ENCODE peak calls at places on chromosomes 5 and 9, in eight cellular contexts. N, D, T, Q, V, S, Z and Y are unnamed samples.

GRCh38 chr5:151692312-151692711 is 5.6 kb upstream of the SPARC start:
- DNase-seq in D (no peak), V (no peak), Z (no peak), N (no peak), T (no peak), S (no peak), Q (no peak), Y (no peak)

GRCh38 chr5:154415114-154415513 is 30.7 kb upstream of the SAP30L start:
- DNase-seq in T (no peak), Q (no peak), Z (no peak), D (no peak), V (no peak), S (no peak), N (no peak), Y (no peak)

GRCh38 chr5:138024117-138024516 is 8.8 kb downstream of the FAM13B start:
- DNase-seq in Z (no peak), T (no peak), S (peak; percentile 18), N (no peak), Q (no peak), D (no peak), V (no peak), Y (no peak)

GRCh38 chr5:39850291-39850690 is 425.5 kb upstream of the DAB2 start:
- DNase-seq in Q (no peak), N (no peak), V (no peak), T (no peak), Z (no peak), S (no peak), D (no peak), Y (no peak)

GRCh38 chr5:96426831-96427230 is 6.2 kb downstream of the PCSK1 start:
- DNase-seq in Z (no peak), V (no peak), D (no peak), N (no peak), T (no peak), Q (no peak), S (no peak), Y (no peak)

GRCh38 chr5:90645024-90645610 is 86.5 kb downstream of the ADGRV1 start:
- DNase-seq in T (no peak), Z (peak; percentile 37), D (peak; percentile 79), S (peak; percentile 27), N (peak; percentile 7), V (no peak), Q (no peak), Y (no peak)

GRCh38 chr5:180175015-180175431 is 34.0 kb downstream of the RASGEF1C start:
- DNase-seq in V (no peak), D (no peak), N (no peak), Q (no peak), Z (no peak), S (no peak), T (peak; percentile 10), Y (no peak)

GRCh38 chr5:17005087-17005828 is 69.2 kb upstream of the MYO10 start:
- DNase-seq in Q (no peak), N (no peak), S (no peak), V (no peak), T (no peak), D (no peak), Z (no peak), Y (no peak)

GRCh38 chr5:140240987-140241706 is 61.8 kb downstream of the PFDN1 start:
- DNase-seq in Z (peak; percentile 79), T (peak; percentile 92), D (peak; percentile 90), Q (peak; percentile 94), N (peak; percentile 77), S (peak; percentile 97), V (peak; percentile 65), Y (peak; percentile 74)

GRCh38 chr9:82284758-82285157 is 296.2 kb downstream of the SPATA31D1 start:
- DNase-seq in S (peak; percentile 13), Z (no peak), D (no peak), Q (no peak), T (no peak), V (no peak), N (no peak), Y (no peak)

GRCh38 chr5:134371834-134372340 is 518 bp downstream of the UBE2B start:
- DNase-seq in V (peak; percentile 29), D (peak; percentile 77), Q (peak; percentile 55), S (peak; percentile 28), N (peak; percentile 64), T (peak; percentile 77), Z (peak; percentile 56), Y (peak; percentile 64)

GRCh38 chr9:95091574-95091970 is 225.9 kb downstream of the FANCC start:
- DNase-seq in T (no peak), Q (no peak), D (no peak), N (peak; percentile 30), Z (no peak), V (no peak), S (peak; percentile 58), Y (no peak)

GRCh38 chr9:72315089-72315509 is 49.9 kb downstream of the ZFAND5 start:
- DNase-seq in D (peak; percentile 27), S (peak; percentile 90), N (peak; percentile 59), T (peak; percentile 68), Z (no peak), Q (peak; percentile 47), V (no peak), Y (no peak)

GRCh38 chr5:133047404-133047803 is 4.4 kb upstream of the HSPA4 start:
- DNase-seq in Z (no peak), Q (no peak), V (no peak), S (no peak), D (no peak), N (no peak), T (no peak), Y (no peak)

GRCh38 chr9:106707291-106707690 is 155.7 kb upstream of the ZNF462 start:
- DNase-seq in Z (no peak), Q (no peak), N (no peak), D (no peak), S (peak; percentile 5), V (no peak), T (no peak), Y (no peak)

GRCh38 chr5:133742370-133743036 is 130.2 kb upstream of the FSTL4 start:
- DNase-seq in Z (no peak), N (peak; percentile 32), T (no peak), Q (no peak), D (no peak), S (no peak), V (no peak), Y (no peak)

GRCh38 chr5:6831678-6832077 is 118.4 kb downstream of the TENT4A start:
- DNase-seq in D (no peak), T (no peak), Q (no peak), V (no peak), N (no peak), Z (no peak), S (no peak), Y (no peak)

GRCh38 chr5:154107010-154107409 is 68.2 kb downstream of the MFAP3 start:
- DNase-seq in Z (no peak), V (no peak), D (no peak), T (no peak), Q (no peak), S (no peak), N (no peak), Y (no peak)

GRCh38 chr9:132154925-132155324 is 6.9 kb upstream of the NTNG2 start:
- DNase-seq in Z (no peak), S (no peak), V (no peak), T (no peak), N (no peak), D (peak; percentile 65), Q (no peak), Y (no peak)

GRCh38 chr5:1850324-1851154 is 32.2 kb downstream of the IRX4 start:
- DNase-seq in Q (no peak), T (no peak), S (no peak), V (no peak), D (no peak), N (no peak), Z (no peak), Y (no peak)

GRCh38 chr5:15904894-15905805 is 274.4 kb downstream of the MARCHF11 start:
- DNase-seq in Z (no peak), T (no peak), D (no peak), Q (no peak), V (no peak), N (no peak), S (peak; percentile 28), Y (no peak)

GRCh38 chr5:1442222-1443144 is 2.8 kb downstream of the SLC6A3 start:
- DNase-seq in Z (no peak), D (no peak), S (no peak), N (no peak), V (no peak), Q (no peak), T (no peak), Y (no peak)

GRCh38 chr5:136424835-136425694 is 59.7 kb upstream of the TRPC7 start:
- DNase-seq in V (no peak), Q (peak; percentile 42), S (peak; percentile 65), N (peak; percentile 91), Z (peak; percentile 56), D (peak; percentile 89), T (peak; percentile 82), Y (peak; percentile 96)
- TF ChIP-seq CTCF in V (peak; percentile 62), Q (peak; percentile 59), S (peak; percentile 79), N (peak; percentile 80), Z (peak; percentile 83), D (peak; percentile 92), T (peak; percentile 59), Y (peak; percentile 91)

DNA sequence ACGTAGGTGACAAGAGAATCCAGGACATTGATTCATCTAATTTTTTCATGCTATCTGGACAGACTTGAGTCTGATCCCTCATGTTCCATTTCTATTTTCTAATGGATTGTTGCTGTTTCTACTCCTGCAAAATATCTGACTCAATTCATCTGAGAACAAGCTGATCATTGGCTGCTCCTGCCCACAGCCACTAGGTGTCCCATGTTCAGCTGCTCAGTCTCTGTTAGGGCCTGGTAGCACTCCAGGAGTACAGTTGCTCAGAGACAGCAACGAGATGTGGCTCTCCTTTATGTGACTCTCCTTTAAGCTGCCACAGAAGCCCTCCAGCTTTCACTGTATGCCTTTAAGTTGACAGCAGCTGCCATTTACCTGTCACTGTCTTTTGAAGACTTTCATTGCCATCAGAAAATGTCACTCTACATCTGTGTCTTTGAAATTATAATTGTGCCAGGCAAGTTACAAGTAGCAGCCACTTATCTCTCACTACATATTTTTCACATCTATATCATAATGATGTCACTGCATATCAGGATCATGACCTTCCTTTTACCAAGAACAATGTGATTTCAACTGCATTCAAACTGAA is 1944.2 kb upstream of the NUDT12 start:
- DNase-seq in T (no peak), Q (no peak), N (peak; percentile 53), Z (peak; percentile 12), V (no peak), D (peak; percentile 67), S (peak; percentile 64), Y (peak; percentile 27)
- TF ChIP-seq CTCF in T (no peak), Q (peak; percentile 22), N (peak; percentile 60), Z (peak; percentile 43), V (no peak), D (peak; percentile 73), S (peak; percentile 83), Y (peak; percentile 45)

DNA sequence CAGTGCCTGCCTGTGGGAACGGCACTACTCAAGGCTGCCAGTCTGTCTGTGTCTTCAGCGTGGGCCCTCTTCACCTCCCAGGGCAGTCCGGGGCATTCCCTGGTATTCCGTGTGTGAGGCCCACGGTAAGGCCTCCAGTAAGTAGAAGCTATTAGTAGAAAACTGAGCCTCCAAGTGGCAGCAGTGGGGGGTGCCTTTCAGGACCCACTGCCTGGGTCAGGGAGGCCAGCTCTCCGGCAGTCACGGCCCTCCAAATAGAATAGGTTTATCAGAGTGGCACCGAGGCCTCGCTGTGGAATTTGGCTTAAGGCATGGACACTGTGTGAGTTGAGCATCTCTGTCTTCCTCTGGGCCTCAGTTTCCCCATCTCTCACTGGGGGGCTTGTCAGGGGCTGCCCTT is 23.1 kb downstream of the ADAMTSL2 start:
- DNase-seq in S (no peak), V (no peak), Q (no peak), T (no peak), Z (no peak), D (no peak), N (no peak), Y (no peak)
- TF ChIP-seq CTCF in S (no peak), V (no peak), Q (no peak), T (no peak), Z (no peak), D (no peak), N (no peak), Y (no peak)

GRCh38 chr5:177377851-177378776 is 6.1 kb upstream of the SLC34A1 start:
- DNase-seq in S (peak; percentile 21), Q (no peak), V (no peak), D (no peak), Z (no peak), N (no peak), T (no peak), Y (no peak)
- TF ChIP-seq CTCF in S (no peak), Q (no peak), V (no peak), D (no peak), Z (peak; percentile 48), N (no peak), T (no peak), Y (no peak)